ENCODE peak calls at places on chromosomes 7 and 10, in eight cellular contexts. V, J, Q, H, A, G, P and T are unnamed samples.

GRCh38 chr10:45035673-45036072 is 35.0 kb downstream of the ZNF22 start:
- DNase-seq in V (no peak), J (no peak), Q (no peak), H (no peak), A (no peak), G (no peak), P (no peak), T (no peak)

GRCh38 chr7:123715198-123715597 is 33.6 kb downstream of the WASL start:
- DNase-seq in V (no peak), J (peak), Q (no peak), H (no peak), A (no peak), G (no peak), P (no peak), T (no peak)

GRCh38 chr7:120742370-120742769 is 115.6 kb downstream of the TSPAN12 start:
- DNase-seq in V (no peak), J (no peak), Q (no peak), H (no peak), A (no peak), G (peak), P (no peak), T (no peak)

GRCh38 chr7:93307131-93307660 is 75.0 kb downstream of the VPS50 start:
- DNase-seq in V (no peak), J (no peak), Q (no peak), H (no peak), A (no peak), G (no peak), P (no peak), T (no peak)

GRCh38 chr7:75694636-75695035 is 44.1 kb downstream of the HIP1 start:
- DNase-seq in V (no peak), J (no peak), Q (no peak), H (no peak), A (no peak), G (no peak), P (no peak), T (no peak)

GRCh38 chr10:71548494-71548846 is 151.8 kb downstream of the CDH23 start:
- DNase-seq in V (no peak), J (peak), Q (no peak), H (no peak), A (no peak), G (no peak), P (peak), T (no peak)

GRCh38 chr7:22121702-22122474 is 176.2 kb upstream of the CDCA7L start:
- DNase-seq in V (no peak), J (no peak), Q (no peak), H (no peak), A (peak), G (no peak), P (no peak), T (no peak)

GRCh38 chr7:112383671-112384417 is 66.4 kb upstream of the IFRD1 start:
- DNase-seq in V (no peak), J (no peak), Q (no peak), H (peak), A (no peak), G (no peak), P (no peak), T (no peak)

GRCh38 chr7:36348256-36348655 is 41.4 kb upstream of the ANLN start:
- DNase-seq in V (no peak), J (no peak), Q (no peak), H (no peak), A (no peak), G (no peak), P (no peak), T (no peak)

GRCh38 chr10:5534051-5534821 is 9.5 kb downstream of the CALML3 start:
- DNase-seq in V (no peak), J (no peak), Q (no peak), H (no peak), A (peak), G (no peak), P (no peak), T (no peak)

GRCh38 chr10:31782701-31783100 is 145.9 kb downstream of the ARHGAP12 start:
- DNase-seq in V (no peak), J (no peak), Q (no peak), H (peak), A (no peak), G (no peak), P (no peak), T (no peak)

GRCh38 chr7:36605662-36606441 is 118.4 kb downstream of the AOAH start:
- DNase-seq in V (no peak), J (no peak), Q (no peak), H (no peak), A (no peak), G (no peak), P (no peak), T (no peak)

GRCh38 chr7:149776305-149776704 is 2.9 kb upstream of the ZNF467 start:
- DNase-seq in V (no peak), J (no peak), Q (no peak), H (peak), A (peak), G (no peak), P (no peak), T (peak)

GRCh38 chr10:88289342-88289741 is 293.8 kb downstream of the RNLS start:
- DNase-seq in V (no peak), J (no peak), Q (no peak), H (no peak), A (no peak), G (no peak), P (no peak), T (no peak)

GRCh38 chr10:6586501-6586900 is 6.4 kb upstream of the PRKCQ start:
- DNase-seq in V (no peak), J (no peak), Q (no peak), H (no peak), A (no peak), G (no peak), P (no peak), T (no peak)

GRCh38 chr10:125060851-125061556 is 99.4 kb downstream of the CTBP2 start:
- DNase-seq in V (peak), J (peak), Q (peak), H (peak), A (peak), G (peak), P (peak), T (peak)

GRCh38 chr7:85097844-85098243 is 89.0 kb downstream of the SEMA3D start:
- DNase-seq in V (no peak), J (no peak), Q (no peak), H (no peak), A (no peak), G (no peak), P (no peak), T (no peak)

GRCh38 chr7:99579956-99580777 is 17.9 kb upstream of the TMEM225B start:
- DNase-seq in V (no peak), J (no peak), Q (peak), H (peak), A (no peak), G (peak), P (no peak), T (peak)

GRCh38 chr10:72846225-72846624 is 47.3 kb upstream of the OIT3 start:
- DNase-seq in V (no peak), J (peak), Q (no peak), H (no peak), A (no peak), G (no peak), P (peak), T (no peak)

GRCh38 chr7:82810558-82811259 is 352.0 kb downstream of the PCLO start:
- DNase-seq in V (no peak), J (peak), Q (no peak), H (peak), A (no peak), G (peak), P (peak), T (no peak)

GRCh38 chr7:71633571-71634008 is 501.6 kb downstream of the GALNT17 start:
- DNase-seq in V (no peak), J (peak), Q (no peak), H (no peak), A (no peak), G (no peak), P (peak), T (no peak)

GRCh38 chr7:82284936-82285519 is 158.5 kb downstream of the CACNA2D1 start:
- DNase-seq in V (no peak), J (no peak), Q (no peak), H (no peak), A (no peak), G (peak), P (no peak), T (no peak)

GRCh38 chr10:869171-869570 is 62.3 kb downstream of the LARP4B start:
- DNase-seq in V (no peak), J (no peak), Q (no peak), H (no peak), A (no peak), G (no peak), P (no peak), T (no peak)
- H3K27ac ChIP-seq in V (no peak), J (no peak), Q (no peak), H (no peak), A (no peak), G (no peak), P (no peak), T (no peak)

GRCh38 chr10:43869669-43870322 is 221.1 kb upstream of the ZNF32 start:
- DNase-seq in V (no peak), J (no peak), Q (no peak), H (no peak), A (no peak), G (no peak), P (no peak), T (no peak)
- H3K27ac ChIP-seq in V (peak), J (no peak), Q (no peak), H (no peak), A (peak), G (no peak), P (no peak), T (no peak)

GRCh38 chr7:141663081-141663510 is 38.9 kb downstream of the DENND11 start:
- DNase-seq in V (no peak), J (no peak), Q (no peak), H (peak), A (no peak), G (no peak), P (peak), T (peak)
- H3K27ac ChIP-seq in V (no peak), J (no peak), Q (no peak), H (peak), A (no peak), G (no peak), P (peak), T (peak)

DNA sequence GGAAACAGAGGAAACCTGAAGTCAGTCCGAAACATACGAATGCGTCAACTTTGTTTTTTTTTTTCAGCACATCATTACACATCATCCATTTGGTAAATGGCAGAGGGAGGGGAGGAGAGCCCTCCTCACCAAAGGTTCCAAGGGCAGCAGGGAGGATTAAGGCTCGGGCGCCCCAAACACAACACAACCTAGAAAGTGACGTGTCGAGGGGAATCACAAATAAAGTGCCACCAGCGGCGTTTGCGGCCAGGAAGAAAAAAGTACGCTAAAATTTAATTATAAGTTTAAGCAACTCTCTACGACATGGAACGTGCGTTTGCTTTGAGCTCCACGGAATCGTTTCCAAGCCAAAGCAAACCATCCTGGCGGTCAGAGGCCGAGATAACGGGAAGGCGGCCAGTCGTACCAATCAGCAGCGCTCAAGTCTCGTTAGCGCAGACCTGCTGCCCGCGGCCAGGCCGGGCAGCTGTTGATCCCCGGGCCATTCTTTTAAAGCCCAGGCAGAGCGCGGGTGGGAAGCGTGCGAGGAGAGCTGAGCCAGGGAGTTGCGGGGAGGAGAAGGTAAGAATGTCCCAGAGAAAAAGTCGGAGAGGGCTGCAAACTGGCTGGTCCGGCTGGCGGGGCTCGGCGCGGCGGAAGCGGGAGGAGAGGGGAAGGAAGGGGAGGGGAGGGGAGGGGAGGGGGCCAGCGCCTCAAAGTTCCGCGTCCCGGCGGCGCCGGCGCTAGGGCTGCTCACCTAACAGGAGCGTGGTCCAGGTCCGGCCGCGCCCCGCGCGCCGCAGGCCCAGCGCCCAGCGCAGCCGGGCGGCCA is 719 bp downstream of the DPY19L1 start:
- DNase-seq in V (peak), J (peak), Q (peak), H (peak), A (peak), G (peak), P (peak), T (peak)
- H3K27ac ChIP-seq in V (peak), J (peak), Q (peak), H (peak), A (peak), G (peak), P (peak), T (peak)

DNA sequence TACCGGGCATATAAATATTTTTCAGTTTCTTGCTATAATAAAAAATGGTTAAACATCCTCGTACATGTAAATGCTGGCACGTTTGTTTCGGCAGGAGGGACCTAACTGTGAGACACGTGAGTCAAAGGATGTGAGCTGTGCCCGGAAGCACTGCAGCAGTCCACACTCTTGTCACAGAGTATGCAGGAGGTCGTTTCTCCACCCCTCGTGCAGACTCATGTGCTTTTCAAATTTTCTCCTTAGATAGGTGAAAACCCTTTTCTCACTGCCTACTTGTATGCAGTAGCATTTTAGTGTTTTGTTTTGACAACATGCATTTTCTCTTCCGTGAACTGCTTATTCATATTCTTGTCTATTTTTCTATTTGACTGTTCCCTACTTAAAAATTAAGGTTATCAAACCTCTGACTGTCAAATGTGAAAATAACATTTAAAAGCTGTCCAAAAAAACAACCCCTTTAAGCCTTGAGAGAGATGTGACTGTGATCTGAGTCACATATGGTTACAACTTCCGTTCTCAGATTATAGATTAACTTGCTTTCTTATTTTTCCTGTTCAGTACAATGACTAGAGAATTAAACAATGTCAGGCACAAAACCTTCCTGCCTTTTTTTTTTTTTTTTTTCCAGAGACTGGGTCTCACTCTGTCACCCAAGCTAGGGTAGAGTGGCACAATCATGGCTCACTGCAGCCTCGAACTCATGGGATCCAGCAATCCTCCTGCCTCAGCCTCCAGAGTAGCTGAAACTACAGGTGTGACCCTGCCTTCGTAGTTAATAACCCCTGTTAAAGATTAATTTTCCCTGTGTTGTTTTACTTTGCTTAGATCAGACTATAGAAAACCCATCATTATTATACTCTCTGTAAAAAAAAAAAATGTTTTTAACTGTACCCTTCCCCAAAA is 45.1 kb downstream of the DPY19L1 start:
- DNase-seq in V (no peak), J (no peak), Q (no peak), H (peak), A (no peak), G (no peak), P (no peak), T (no peak)
- H3K27ac ChIP-seq in V (no peak), J (peak), Q (no peak), H (no peak), A (no peak), G (no peak), P (peak), T (peak)

DNA sequence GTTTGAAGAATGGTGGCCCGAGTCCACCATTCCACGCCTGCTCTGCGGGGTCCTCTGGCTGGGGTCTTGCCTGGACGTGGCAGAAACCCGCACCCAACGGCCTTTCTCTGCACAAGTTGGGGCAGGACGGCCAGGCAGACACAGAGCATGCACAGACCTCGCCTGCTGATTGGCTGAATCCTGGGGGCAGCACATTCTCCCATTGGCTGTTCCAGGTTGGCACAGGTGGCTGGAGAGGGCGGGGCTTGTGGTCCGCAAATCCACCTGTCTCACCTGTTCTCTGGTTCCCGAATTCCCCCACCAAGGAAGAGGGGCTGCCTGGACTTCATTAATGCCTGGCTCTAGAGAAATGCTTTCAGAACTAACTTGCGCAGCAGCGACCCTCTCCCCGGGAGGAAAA is 104.9 kb upstream of the TCF7L2 start:
- DNase-seq in V (no peak), J (no peak), Q (no peak), H (no peak), A (no peak), G (no peak), P (no peak), T (no peak)
- H3K27ac ChIP-seq in V (no peak), J (no peak), Q (no peak), H (no peak), A (no peak), G (no peak), P (no peak), T (no peak)

GRCh38 chr7:30473393-30473775 is 5.2 kb downstream of the NOD1 start:
- DNase-seq in V (no peak), J (no peak), Q (no peak), H (no peak), A (no peak), G (no peak), P (no peak), T (no peak)
- H3K27ac ChIP-seq in V (peak), J (no peak), Q (no peak), H (no peak), A (peak), G (no peak), P (peak), T (no peak)

DNA sequence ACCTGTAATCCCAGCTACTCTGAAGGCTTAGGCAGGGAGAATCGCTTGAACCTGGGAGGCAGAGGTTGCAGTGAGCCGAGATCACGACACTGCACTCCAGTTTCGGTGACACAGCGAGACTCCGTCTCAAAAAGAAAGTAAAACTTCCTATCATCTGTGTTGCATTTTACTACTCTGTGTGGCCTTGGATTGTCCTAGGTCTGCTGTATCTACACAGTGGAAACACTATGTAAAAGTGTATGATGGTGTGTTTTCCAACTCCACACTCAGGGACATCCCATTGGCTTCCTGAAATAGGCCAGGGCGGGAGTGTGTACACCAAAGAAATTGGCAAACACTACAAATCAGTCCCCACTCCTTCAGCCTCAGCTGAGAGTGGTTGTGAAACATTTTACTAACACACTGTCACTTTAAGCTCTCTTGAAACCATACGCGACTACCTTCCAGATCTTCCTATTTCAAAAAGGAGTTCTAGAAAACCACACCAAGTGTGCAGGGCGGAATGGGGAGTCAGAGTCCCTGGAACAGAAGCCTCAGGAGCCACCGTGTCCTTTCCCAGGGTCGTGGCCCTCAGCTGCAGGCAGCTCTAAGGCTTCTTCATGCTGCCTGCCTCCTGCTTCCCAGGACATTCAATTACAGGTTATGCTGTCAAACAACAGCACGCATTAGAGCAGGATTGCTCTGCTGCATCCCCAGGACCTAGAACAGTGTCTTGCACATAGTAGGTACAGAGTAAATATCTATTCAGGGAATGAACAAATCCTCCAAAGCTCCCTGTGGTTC is 275.4 kb downstream of the PARD3 start:
- DNase-seq in V (no peak), J (no peak), Q (no peak), H (peak), A (peak), G (no peak), P (no peak), T (peak)
- H3K27ac ChIP-seq in V (no peak), J (no peak), Q (no peak), H (no peak), A (peak), G (no peak), P (peak), T (peak)